ENCODE peak calls at places on chromosomes 16 and 17, in five cellular contexts. D is NCI-H345; A is activated naive CD4-positive, alpha-beta T cell; J is caudate nucleus; O is stimulated activated CD8-positive, alpha-beta memory T cell treated with anti-CD3 and anti-CD28 coated beads, Interleukin-15, amount 100 ng/mL, for 48 hours. M is an unnamed sample.

GRCh38 chr16:76386784-76387183 is 109.6 kb downstream of the CNTNAP4 start:
- DNase-seq in D (no peak), A (no peak), J (no peak), O (no peak), M (peak; percentile 1)

GRCh38 chr16:67666032-67666537 is 465 bp downstream of the ENKD1 start:
- DNase-seq in D (no peak), A (no peak), J (no peak), O (no peak), M (peak; percentile 38)

GRCh38 chr16:89564476-89565255 is 4.2 kb downstream of the RPL13 start:
- DNase-seq in D (no peak), A (no peak), J (no peak), O (no peak), M (no peak)

GRCh38 chr16:49527621-49528020 is 154.0 kb downstream of the C16orf78 start:
- DNase-seq in D (no peak), A (no peak), J (no peak), O (no peak), M (no peak)

GRCh38 chr17:27565874-27566672 is 64.9 kb upstream of the LGALS9 start:
- DNase-seq in D (no peak), A (no peak), J (no peak), O (peak; percentile 47), M (no peak)

GRCh38 chr16:81094771-81095251 is 1.4 kb downstream of the GCSH start:
- DNase-seq in D (no peak), A (no peak), J (no peak), O (no peak), M (peak; percentile 26)

GRCh38 chr17:17348872-17349723 is 45.9 kb downstream of the NT5M start:
- DNase-seq in D (no peak), A (no peak), J (no peak), O (no peak), M (peak; percentile 60)

GRCh38 chr16:27109666-27110523 is 43.2 kb downstream of the C16orf82 start:
- DNase-seq in D (peak; percentile 54), A (peak; percentile 62), J (peak; percentile 34), O (peak; percentile 72), M (peak; percentile 67)

GRCh38 chr17:49513044-49513395 is 17.9 kb downstream of the NGFR start:
- DNase-seq in D (no peak), A (no peak), J (no peak), O (no peak), M (no peak)

GRCh38 chr17:4823373-4824089 is 9.6 kb upstream of the MINK1 start:
- DNase-seq in D (no peak), A (no peak), J (no peak), O (no peak), M (no peak)

GRCh38 chr17:56966277-56966676 is 5.4 kb upstream of the COIL start:
- DNase-seq in D (peak; percentile 93), A (no peak), J (no peak), O (no peak), M (no peak)

GRCh38 chr16:84526794-84527485 is 22.5 kb upstream of the MEAK7 start:
- DNase-seq in D (no peak), A (no peak), J (no peak), O (no peak), M (peak; percentile 35)

GRCh38 chr17:35448899-35449227 is 297 bp upstream of the SLFN13 start:
- DNase-seq in D (no peak), A (no peak), J (no peak), O (no peak), M (no peak)

GRCh38 chr16:28610595-28611270 is 889 bp upstream of the SULT1A1 start:
- DNase-seq in D (no peak), A (no peak), J (no peak), O (no peak), M (no peak)

GRCh38 chr17:74746922-74747321 is 1.5 kb upstream of the NHERF1 start:
- DNase-seq in D (no peak), A (no peak), J (no peak), O (no peak), M (peak; percentile 91)

GRCh38 chr16:53080345-53081031 is 25.7 kb downstream of the CHD9 start:
- DNase-seq in D (no peak), A (no peak), J (no peak), O (no peak), M (peak; percentile 94)

GRCh38 chr17:29616300-29617048 is 6.2 kb downstream of the CORO6 start:
- DNase-seq in D (peak; percentile 44), A (no peak), J (no peak), O (no peak), M (no peak)

GRCh38 chr17:81261582-81262336 is 22.6 kb downstream of the NDUFAF8 start:
- DNase-seq in D (no peak), A (no peak), J (no peak), O (no peak), M (no peak)

GRCh38 chr16:78768723-78769122 is 669.3 kb downstream of the WWOX start:
- DNase-seq in D (no peak), A (no peak), J (no peak), O (peak; percentile 36), M (no peak)